ENCODE peak calls at places on chromosomes 16 and 17, in eight cellular contexts. One of them, this sample, is unnamed.

GRCh38 chr17:17994271-17994670 is 21.6 kb downstream of the DRC3 start:
- DNase-seq in prostate gland: no peak
- DNase-seq in body of pancreas: no peak
- DNase-seq in heart left ventricle: peak; percentile 62
- DNase-seq in A549: peak; percentile 74
- DNase-seq in IMR-90: no peak
- DNase-seq in suprapubic skin: no peak
- DNase-seq in uterus: no peak
- DNase-seq in this sample: no peak

GRCh38 chr17:47807421-47807820 is 14.2 kb downstream of the OSBPL7 start:
- DNase-seq in prostate gland: no peak
- DNase-seq in suprapubic skin: peak; percentile 21
- DNase-seq in IMR-90: no peak
- DNase-seq in heart left ventricle: no peak
- DNase-seq in body of pancreas: no peak
- DNase-seq in uterus: no peak
- DNase-seq in A549: no peak
- DNase-seq in this sample: no peak

GRCh38 chr17:74245145-74245817 is 28.8 kb upstream of the DNAI2 start:
- DNase-seq in suprapubic skin: no peak
- DNase-seq in A549: no peak
- DNase-seq in IMR-90: no peak
- DNase-seq in heart left ventricle: no peak
- DNase-seq in body of pancreas: no peak
- DNase-seq in prostate gland: no peak
- DNase-seq in uterus: no peak
- DNase-seq in this sample: no peak

GRCh38 chr16:47887496-47887895 is 268.3 kb downstream of the ABCC12 start:
- DNase-seq in prostate gland: no peak
- DNase-seq in suprapubic skin: no peak
- DNase-seq in A549: peak; percentile 27
- DNase-seq in body of pancreas: no peak
- DNase-seq in uterus: no peak
- DNase-seq in IMR-90: peak; percentile 33
- DNase-seq in heart left ventricle: no peak
- DNase-seq in this sample: no peak

GRCh38 chr16:23615805-23616204 is 19.7 kb upstream of the NDUFAB1 start:
- DNase-seq in suprapubic skin: no peak
- DNase-seq in heart left ventricle: no peak
- DNase-seq in body of pancreas: no peak
- DNase-seq in IMR-90: no peak
- DNase-seq in A549: no peak
- DNase-seq in uterus: no peak
- DNase-seq in prostate gland: no peak
- DNase-seq in this sample: no peak

GRCh38 chr16:88382491-88383400 is at the start of gene ZNF469:
- DNase-seq in body of pancreas: no peak
- DNase-seq in A549: peak; percentile 34
- DNase-seq in IMR-90: peak; percentile 57
- DNase-seq in uterus: peak; percentile 31
- DNase-seq in prostate gland: no peak
- DNase-seq in heart left ventricle: peak; percentile 39
- DNase-seq in suprapubic skin: peak; percentile 58
- DNase-seq in this sample: no peak

GRCh38 chr17:73586153-73586906 is 57.9 kb downstream of the SDK2 start:
- DNase-seq in suprapubic skin: no peak
- DNase-seq in body of pancreas: no peak
- DNase-seq in IMR-90: no peak
- DNase-seq in uterus: no peak
- DNase-seq in heart left ventricle: no peak
- DNase-seq in A549: no peak
- DNase-seq in prostate gland: no peak
- DNase-seq in this sample: no peak

GRCh38 chr16:17194190-17194780 is 276.5 kb downstream of the XYLT1 start:
- DNase-seq in suprapubic skin: no peak
- DNase-seq in IMR-90: peak; percentile 16
- DNase-seq in heart left ventricle: peak; percentile 58
- DNase-seq in body of pancreas: peak; percentile 69
- DNase-seq in A549: peak; percentile 16
- DNase-seq in prostate gland: peak; percentile 14
- DNase-seq in uterus: peak; percentile 38
- DNase-seq in this sample: peak; percentile 89

GRCh38 chr17:4836221-4836620 is 3.1 kb downstream of the MINK1 start:
- DNase-seq in uterus: no peak
- DNase-seq in IMR-90: no peak
- DNase-seq in prostate gland: no peak
- DNase-seq in heart left ventricle: no peak
- DNase-seq in A549: no peak
- DNase-seq in suprapubic skin: no peak
- DNase-seq in body of pancreas: no peak
- DNase-seq in this sample: no peak

GRCh38 chr16:5024632-5025031 is 9.1 kb downstream of the NAGPA start:
- DNase-seq in suprapubic skin: no peak
- DNase-seq in body of pancreas: peak; percentile 74
- DNase-seq in heart left ventricle: no peak
- DNase-seq in IMR-90: no peak
- DNase-seq in A549: peak; percentile 75
- DNase-seq in prostate gland: peak; percentile 16
- DNase-seq in uterus: no peak
- DNase-seq in this sample: no peak

GRCh38 chr16:89130448-89130847 is 36.8 kb downstream of the ACSF3 start:
- DNase-seq in IMR-90: no peak
- DNase-seq in uterus: no peak
- DNase-seq in heart left ventricle: peak; percentile 4
- DNase-seq in prostate gland: no peak
- DNase-seq in suprapubic skin: peak; percentile 3
- DNase-seq in body of pancreas: no peak
- DNase-seq in A549: no peak
- DNase-seq in this sample: no peak

GRCh38 chr17:27669136-27669535 is 38.1 kb downstream of the LGALS9 start:
- DNase-seq in IMR-90: no peak
- DNase-seq in suprapubic skin: no peak
- DNase-seq in body of pancreas: no peak
- DNase-seq in prostate gland: no peak
- DNase-seq in uterus: no peak
- DNase-seq in heart left ventricle: no peak
- DNase-seq in A549: no peak
- DNase-seq in this sample: peak; percentile 78

GRCh38 chr17:28475151-28475900 is 1.9 kb downstream of the SLC13A2 start:
- DNase-seq in A549: peak; percentile 63
- DNase-seq in heart left ventricle: no peak
- DNase-seq in uterus: no peak
- DNase-seq in body of pancreas: no peak
- DNase-seq in suprapubic skin: no peak
- DNase-seq in prostate gland: no peak
- DNase-seq in IMR-90: no peak
- DNase-seq in this sample: no peak

GRCh38 chr17:31917065-31917529 is 15.6 kb upstream of the UTP6 start:
- DNase-seq in suprapubic skin: no peak
- DNase-seq in IMR-90: no peak
- DNase-seq in heart left ventricle: no peak
- DNase-seq in prostate gland: no peak
- DNase-seq in A549: no peak
- DNase-seq in uterus: no peak
- DNase-seq in body of pancreas: no peak
- DNase-seq in this sample: no peak

GRCh38 chr17:28151001-28151400 is 108.5 kb downstream of the NLK start:
- DNase-seq in heart left ventricle: no peak
- DNase-seq in suprapubic skin: no peak
- DNase-seq in body of pancreas: no peak
- DNase-seq in uterus: no peak
- DNase-seq in A549: no peak
- DNase-seq in IMR-90: no peak
- DNase-seq in prostate gland: no peak
- DNase-seq in this sample: no peak

GRCh38 chr16:89119161-89119621 is 25.5 kb downstream of the ACSF3 start:
- DNase-seq in uterus: no peak
- DNase-seq in heart left ventricle: peak; percentile 9
- DNase-seq in body of pancreas: no peak
- DNase-seq in prostate gland: no peak
- DNase-seq in IMR-90: no peak
- DNase-seq in A549: no peak
- DNase-seq in suprapubic skin: no peak
- DNase-seq in this sample: no peak

GRCh38 chr17:11996722-11997146 is 541 bp downstream of the ZNF18 start:
- DNase-seq in uterus: no peak
- DNase-seq in heart left ventricle: no peak
- DNase-seq in body of pancreas: peak; percentile 57
- DNase-seq in prostate gland: peak; percentile 16
- DNase-seq in IMR-90: peak; percentile 28
- DNase-seq in suprapubic skin: peak; percentile 80
- DNase-seq in A549: peak; percentile 58
- DNase-seq in this sample: no peak

GRCh38 chr16:89093602-89094251 is at the start of gene ACSF3:
- DNase-seq in prostate gland: peak; percentile 24
- DNase-seq in heart left ventricle: peak; percentile 76
- DNase-seq in IMR-90: peak; percentile 41
- DNase-seq in suprapubic skin: no peak
- DNase-seq in body of pancreas: peak; percentile 56
- DNase-seq in uterus: peak; percentile 57
- DNase-seq in A549: peak; percentile 60
- DNase-seq in this sample: no peak

GRCh38 chr17:66542967-66543525 is 240.6 kb downstream of the PRKCA start:
- DNase-seq in IMR-90: peak; percentile 92
- DNase-seq in suprapubic skin: no peak
- DNase-seq in uterus: no peak
- DNase-seq in heart left ventricle: no peak
- DNase-seq in body of pancreas: no peak
- DNase-seq in prostate gland: no peak
- DNase-seq in A549: no peak
- DNase-seq in this sample: no peak

GRCh38 chr17:50451943-50452626 is 16.6 kb downstream of the CHAD start:
- DNase-seq in body of pancreas: no peak
- DNase-seq in prostate gland: no peak
- DNase-seq in IMR-90: no peak
- DNase-seq in uterus: no peak
- DNase-seq in suprapubic skin: no peak
- DNase-seq in heart left ventricle: no peak
- DNase-seq in A549: no peak
- DNase-seq in this sample: no peak

GRCh38 chr16:86789621-86790051 is 211.3 kb downstream of the FOXL1 start:
- DNase-seq in body of pancreas: no peak
- DNase-seq in uterus: no peak
- DNase-seq in IMR-90: peak; percentile 43
- DNase-seq in A549: no peak
- DNase-seq in heart left ventricle: no peak
- DNase-seq in prostate gland: no peak
- DNase-seq in suprapubic skin: no peak
- DNase-seq in this sample: no peak

GRCh38 chr17:39107973-39108372 is 43.5 kb downstream of the PLXDC1 start:
- DNase-seq in suprapubic skin: no peak
- DNase-seq in body of pancreas: no peak
- DNase-seq in uterus: no peak
- DNase-seq in IMR-90: no peak
- DNase-seq in A549: no peak
- DNase-seq in prostate gland: no peak
- DNase-seq in heart left ventricle: no peak
- DNase-seq in this sample: no peak

GRCh38 chr16:23871924-23872323 is 36.1 kb downstream of the PRKCB start:
- DNase-seq in uterus: no peak
- DNase-seq in A549: no peak
- DNase-seq in IMR-90: no peak
- DNase-seq in heart left ventricle: no peak
- DNase-seq in prostate gland: no peak
- DNase-seq in body of pancreas: peak; percentile 44
- DNase-seq in suprapubic skin: no peak
- DNase-seq in this sample: no peak

GRCh38 chr17:73401911-73402310 is 90.1 kb upstream of the CDC42EP4 start:
- DNase-seq in IMR-90: peak; percentile 7
- DNase-seq in suprapubic skin: no peak
- DNase-seq in body of pancreas: peak; percentile 46
- DNase-seq in heart left ventricle: peak; percentile 87
- DNase-seq in prostate gland: no peak
- DNase-seq in A549: no peak
- DNase-seq in uterus: no peak
- DNase-seq in this sample: no peak

GRCh38 chr17:3527896-3528603 is 29.6 kb downstream of the TRPV3 start:
- DNase-seq in uterus: no peak
- DNase-seq in A549: no peak
- DNase-seq in IMR-90: no peak
- DNase-seq in prostate gland: no peak
- DNase-seq in heart left ventricle: no peak
- DNase-seq in suprapubic skin: no peak
- DNase-seq in body of pancreas: no peak
- DNase-seq in this sample: no peak

GRCh38 chr17:4354862-4355514 is 11.5 kb downstream of the UBE2G1 start:
- DNase-seq in IMR-90: no peak
- DNase-seq in heart left ventricle: no peak
- DNase-seq in A549: no peak
- DNase-seq in body of pancreas: no peak
- DNase-seq in uterus: no peak
- DNase-seq in prostate gland: no peak
- DNase-seq in suprapubic skin: no peak
- DNase-seq in this sample: no peak

GRCh38 chr17:18070861-18071340 is 16.8 kb upstream of the DRG2 start:
- DNase-seq in prostate gland: no peak
- DNase-seq in suprapubic skin: no peak
- DNase-seq in uterus: peak; percentile 22
- DNase-seq in heart left ventricle: no peak
- DNase-seq in A549: no peak
- DNase-seq in body of pancreas: no peak
- DNase-seq in IMR-90: peak; percentile 61
- DNase-seq in this sample: no peak

GRCh38 chr17:7931709-7932482 is at the start of the genes CNTROB and TRAPPC1:
- DNase-seq in body of pancreas: peak; percentile 100
- DNase-seq in A549: peak; percentile 99
- DNase-seq in IMR-90: peak; percentile 99
- DNase-seq in prostate gland: peak; percentile 99
- DNase-seq in suprapubic skin: peak; percentile 100
- DNase-seq in heart left ventricle: peak; percentile 100
- DNase-seq in uterus: peak; percentile 100
- DNase-seq in this sample: peak; percentile 100
- TF ChIP-seq POLR2A in body of pancreas: peak; percentile 27
- TF ChIP-seq POLR2A in A549: peak; percentile 72
- TF ChIP-seq POLR2A in IMR-90: peak; percentile 77
- TF ChIP-seq POLR2A in prostate gland: peak; percentile 79
- TF ChIP-seq POLR2A in suprapubic skin: no peak
- TF ChIP-seq POLR2A in heart left ventricle: peak; percentile 73
- TF ChIP-seq POLR2A in uterus: peak; percentile 86
- TF ChIP-seq POLR2A in this sample: peak; percentile 37

GRCh38 chr16:8634991-8635736 is 13.7 kb downstream of the METTL22 start:
- DNase-seq in prostate gland: no peak
- DNase-seq in A549: peak; percentile 64
- DNase-seq in uterus: no peak
- DNase-seq in IMR-90: peak; percentile 28
- DNase-seq in heart left ventricle: no peak
- DNase-seq in suprapubic skin: peak; percentile 59
- DNase-seq in body of pancreas: no peak
- DNase-seq in this sample: no peak
- TF ChIP-seq CTCF in prostate gland: no peak
- TF ChIP-seq CTCF in A549: peak; percentile 61
- TF ChIP-seq CTCF in uterus: no peak
- TF ChIP-seq CTCF in IMR-90: peak; percentile 83
- TF ChIP-seq CTCF in heart left ventricle: no peak
- TF ChIP-seq CTCF in suprapubic skin: no peak
- TF ChIP-seq CTCF in body of pancreas: no peak
- TF ChIP-seq CTCF in this sample: no peak

GRCh38 chr17:37735165-37735564 is 9.7 kb downstream of the HNF1B start:
- DNase-seq in A549: no peak
- DNase-seq in prostate gland: no peak
- DNase-seq in heart left ventricle: no peak
- DNase-seq in IMR-90: no peak
- DNase-seq in body of pancreas: no peak
- DNase-seq in suprapubic skin: no peak
- DNase-seq in uterus: no peak
- DNase-seq in this sample: no peak
- H3K4me3 ChIP-seq in A549: no peak overlapping the region
- H3K4me3 ChIP-seq in prostate gland: no peak overlapping the region
- H3K4me3 ChIP-seq in heart left ventricle: no peak overlapping the region
- H3K4me3 ChIP-seq in IMR-90: no peak overlapping the region
- H3K4me3 ChIP-seq in body of pancreas: no peak overlapping the region
- H3K4me3 ChIP-seq in suprapubic skin: no peak overlapping the region
- H3K4me3 ChIP-seq in uterus: no peak overlapping the region
- H3K4me3 ChIP-seq in this sample: no peak overlapping the region

GRCh38 chr16:22192261-22193133 is 13.6 kb upstream of the EEF2K start:
- DNase-seq in prostate gland: peak; percentile 63
- DNase-seq in heart left ventricle: peak; percentile 90
- DNase-seq in body of pancreas: peak; percentile 82
- DNase-seq in suprapubic skin: peak; percentile 94
- DNase-seq in IMR-90: peak; percentile 91
- DNase-seq in A549: no peak
- DNase-seq in uterus: peak; percentile 81
- DNase-seq in this sample: peak; percentile 97
- TF ChIP-seq POLR2A in prostate gland: peak; percentile 38
- TF ChIP-seq POLR2A in heart left ventricle: peak; percentile 19
- TF ChIP-seq POLR2A in body of pancreas: no peak
- TF ChIP-seq POLR2A in suprapubic skin: no peak
- TF ChIP-seq POLR2A in IMR-90: no peak
- TF ChIP-seq POLR2A in A549: no peak
- TF ChIP-seq POLR2A in uterus: peak; percentile 17
- TF ChIP-seq POLR2A in this sample: no peak

This sample was measured in lower leg skin.